ENCODE peak calls at places on chromosomes 1 and 21, in nine cellular contexts. One of them, this sample, is unnamed. For H3K4me1, the result is how much of the 10 kb centered on the place peaks cover.

GRCh38 chr1:9180077-9180819 is 51.3 kb upstream of the GPR157 start:
- DNase-seq in breast epithelium: no peak
- DNase-seq in effector memory CD4-positive, alpha-beta T cell: no peak
- DNase-seq in gastrocnemius medialis: no peak
- DNase-seq in CD4-positive, alpha-beta memory T cell: no peak
- DNase-seq in cardiac muscle cell: no peak
- DNase-seq in stomach: no peak
- DNase-seq in A673: no peak
- DNase-seq in Peyer's patch: no peak
- DNase-seq in this sample: no peak

GRCh38 chr21:27024316-27024715 is 57.4 kb upstream of the ADAMTS5 start:
- DNase-seq in A673: no peak
- DNase-seq in CD4-positive, alpha-beta memory T cell: no peak
- DNase-seq in stomach: no peak
- DNase-seq in Peyer's patch: no peak
- DNase-seq in effector memory CD4-positive, alpha-beta T cell: no peak
- DNase-seq in cardiac muscle cell: no peak
- DNase-seq in breast epithelium: no peak
- DNase-seq in gastrocnemius medialis: no peak
- DNase-seq in this sample: no peak

GRCh38 chr1:184242507-184242943 is 144.3 kb upstream of the C1orf21 start:
- DNase-seq in effector memory CD4-positive, alpha-beta T cell: no peak
- DNase-seq in stomach: no peak
- DNase-seq in CD4-positive, alpha-beta memory T cell: no peak
- DNase-seq in cardiac muscle cell: peak
- DNase-seq in Peyer's patch: no peak
- DNase-seq in breast epithelium: no peak
- DNase-seq in A673: no peak
- DNase-seq in gastrocnemius medialis: peak
- DNase-seq in this sample: peak

GRCh38 chr1:11245904-11246726 is 16.2 kb downstream of the MTOR start:
- DNase-seq in gastrocnemius medialis: no peak
- DNase-seq in breast epithelium: peak
- DNase-seq in CD4-positive, alpha-beta memory T cell: peak
- DNase-seq in cardiac muscle cell: no peak
- DNase-seq in Peyer's patch: no peak
- DNase-seq in stomach: no peak
- DNase-seq in A673: no peak
- DNase-seq in effector memory CD4-positive, alpha-beta T cell: no peak
- DNase-seq in this sample: no peak

GRCh38 chr1:41683681-41684500 is 199.4 kb upstream of the EDN2 start:
- DNase-seq in Peyer's patch: no peak
- DNase-seq in effector memory CD4-positive, alpha-beta T cell: no peak
- DNase-seq in CD4-positive, alpha-beta memory T cell: no peak
- DNase-seq in gastrocnemius medialis: no peak
- DNase-seq in breast epithelium: no peak
- DNase-seq in cardiac muscle cell: no peak
- DNase-seq in A673: no peak
- DNase-seq in stomach: no peak
- DNase-seq in this sample: no peak

GRCh38 chr1:37755951-37756350 is 9.0 kb downstream of the EPHA10 start:
- DNase-seq in stomach: no peak
- DNase-seq in breast epithelium: no peak
- DNase-seq in CD4-positive, alpha-beta memory T cell: no peak
- DNase-seq in A673: no peak
- DNase-seq in cardiac muscle cell: no peak
- DNase-seq in effector memory CD4-positive, alpha-beta T cell: no peak
- DNase-seq in gastrocnemius medialis: no peak
- DNase-seq in Peyer's patch: no peak
- DNase-seq in this sample: no peak

GRCh38 chr1:212466913-212467650 is 34.4 kb downstream of the NENF start:
- DNase-seq in breast epithelium: peak
- DNase-seq in gastrocnemius medialis: no peak
- DNase-seq in stomach: no peak
- DNase-seq in Peyer's patch: no peak
- DNase-seq in effector memory CD4-positive, alpha-beta T cell: no peak
- DNase-seq in cardiac muscle cell: no peak
- DNase-seq in A673: no peak
- DNase-seq in CD4-positive, alpha-beta memory T cell: no peak
- DNase-seq in this sample: peak

GRCh38 chr21:44761011-44761729 is 40.5 kb downstream of the UBE2G2 start:
- DNase-seq in breast epithelium: no peak
- DNase-seq in cardiac muscle cell: peak
- DNase-seq in CD4-positive, alpha-beta memory T cell: no peak
- DNase-seq in effector memory CD4-positive, alpha-beta T cell: no peak
- DNase-seq in stomach: no peak
- DNase-seq in Peyer's patch: peak
- DNase-seq in A673: no peak
- DNase-seq in gastrocnemius medialis: no peak
- DNase-seq in this sample: peak

GRCh38 chr1:240242601-240243144 is 151.0 kb downstream of the FMN2 start:
- DNase-seq in cardiac muscle cell: no peak
- DNase-seq in CD4-positive, alpha-beta memory T cell: no peak
- DNase-seq in stomach: no peak
- DNase-seq in effector memory CD4-positive, alpha-beta T cell: no peak
- DNase-seq in Peyer's patch: no peak
- DNase-seq in breast epithelium: no peak
- DNase-seq in gastrocnemius medialis: no peak
- DNase-seq in A673: no peak
- DNase-seq in this sample: no peak

GRCh38 chr1:86970938-86971337 is 56.5 kb downstream of the HS2ST1 start:
- DNase-seq in A673: no peak
- DNase-seq in breast epithelium: no peak
- DNase-seq in effector memory CD4-positive, alpha-beta T cell: no peak
- DNase-seq in stomach: no peak
- DNase-seq in CD4-positive, alpha-beta memory T cell: no peak
- DNase-seq in cardiac muscle cell: no peak
- DNase-seq in gastrocnemius medialis: no peak
- DNase-seq in Peyer's patch: no peak
- DNase-seq in this sample: no peak

GRCh38 chr1:224430511-224431113 is 4.0 kb downstream of the WDR26 start:
- DNase-seq in stomach: no peak
- DNase-seq in effector memory CD4-positive, alpha-beta T cell: peak
- DNase-seq in Peyer's patch: no peak
- DNase-seq in A673: peak
- DNase-seq in CD4-positive, alpha-beta memory T cell: peak
- DNase-seq in cardiac muscle cell: no peak
- DNase-seq in breast epithelium: no peak
- DNase-seq in gastrocnemius medialis: no peak
- DNase-seq in this sample: peak

GRCh38 chr1:235078480-235078803 is 50.2 kb downstream of the TOMM20 start:
- DNase-seq in stomach: no peak
- DNase-seq in Peyer's patch: no peak
- DNase-seq in CD4-positive, alpha-beta memory T cell: no peak
- DNase-seq in gastrocnemius medialis: no peak
- DNase-seq in effector memory CD4-positive, alpha-beta T cell: no peak
- DNase-seq in breast epithelium: no peak
- DNase-seq in A673: no peak
- DNase-seq in cardiac muscle cell: no peak
- DNase-seq in this sample: no peak
- H3K4me1 ChIP-seq in stomach: half or more
- H3K4me1 ChIP-seq in Peyer's patch: under half
- H3K4me1 ChIP-seq in CD4-positive, alpha-beta memory T cell: under half
- H3K4me1 ChIP-seq in gastrocnemius medialis: half or more
- H3K4me1 ChIP-seq in effector memory CD4-positive, alpha-beta T cell: under half
- H3K4me1 ChIP-seq in breast epithelium: under half
- H3K4me1 ChIP-seq in A673: under half
- H3K4me1 ChIP-seq in cardiac muscle cell: under half
- H3K4me1 ChIP-seq in this sample: half or more

GRCh38 chr1:109392788-109393580 is 4.7 kb downstream of the SORT1 start:
- DNase-seq in effector memory CD4-positive, alpha-beta T cell: no peak
- DNase-seq in breast epithelium: no peak
- DNase-seq in gastrocnemius medialis: peak
- DNase-seq in stomach: peak
- DNase-seq in Peyer's patch: peak
- DNase-seq in A673: no peak
- DNase-seq in cardiac muscle cell: peak
- DNase-seq in CD4-positive, alpha-beta memory T cell: no peak
- DNase-seq in this sample: peak
- H3K4me3 ChIP-seq in effector memory CD4-positive, alpha-beta T cell: no peak
- H3K4me3 ChIP-seq in breast epithelium: peak
- H3K4me3 ChIP-seq in gastrocnemius medialis: peak
- H3K4me3 ChIP-seq in stomach: peak
- H3K4me3 ChIP-seq in Peyer's patch: no peak
- H3K4me3 ChIP-seq in A673: no peak
- H3K4me3 ChIP-seq in cardiac muscle cell: no peak
- H3K4me3 ChIP-seq in CD4-positive, alpha-beta memory T cell: no peak
- H3K4me3 ChIP-seq in this sample: no peak

DNA sequence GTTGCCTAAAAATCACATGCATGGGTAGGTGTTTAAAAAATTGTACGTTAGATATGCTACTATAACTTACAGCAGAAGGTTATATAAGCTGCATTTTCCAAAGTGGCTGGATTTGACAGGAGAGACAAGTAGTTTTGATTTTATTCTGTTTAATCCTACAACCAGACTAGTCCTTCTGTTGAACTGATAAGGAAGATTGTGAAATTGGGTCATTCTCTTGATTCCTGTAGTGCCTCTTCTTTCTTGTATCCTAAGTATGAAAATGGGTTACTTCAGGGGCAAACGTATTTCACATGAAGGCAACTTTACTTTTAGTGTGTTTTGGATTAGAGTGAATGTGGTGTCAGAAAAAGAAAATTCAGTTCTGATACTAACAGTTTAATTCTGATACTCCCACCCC is 19.0 kb downstream of the CDC42 start:
- DNase-seq in gastrocnemius medialis: no peak
- DNase-seq in CD4-positive, alpha-beta memory T cell: no peak
- DNase-seq in effector memory CD4-positive, alpha-beta T cell: no peak
- DNase-seq in cardiac muscle cell: no peak
- DNase-seq in A673: no peak
- DNase-seq in Peyer's patch: no peak
- DNase-seq in stomach: no peak
- DNase-seq in breast epithelium: no peak
- DNase-seq in this sample: no peak
- H3K4me1 ChIP-seq in gastrocnemius medialis: half or more
- H3K4me1 ChIP-seq in CD4-positive, alpha-beta memory T cell: half or more
- H3K4me1 ChIP-seq in effector memory CD4-positive, alpha-beta T cell: half or more
- H3K4me1 ChIP-seq in cardiac muscle cell: under half
- H3K4me1 ChIP-seq in A673: under half
- H3K4me1 ChIP-seq in Peyer's patch: under half
- H3K4me1 ChIP-seq in stomach: half or more
- H3K4me1 ChIP-seq in breast epithelium: under half
- H3K4me1 ChIP-seq in this sample: under half

GRCh38 chr21:25426580-25426979 is 180.7 kb downstream of the MRPL39 start:
- DNase-seq in breast epithelium: no peak
- DNase-seq in Peyer's patch: no peak
- DNase-seq in gastrocnemius medialis: no peak
- DNase-seq in stomach: no peak
- DNase-seq in A673: no peak
- DNase-seq in cardiac muscle cell: no peak
- DNase-seq in effector memory CD4-positive, alpha-beta T cell: no peak
- DNase-seq in CD4-positive, alpha-beta memory T cell: no peak
- DNase-seq in this sample: no peak
- H3K4me3 ChIP-seq in breast epithelium: no peak
- H3K4me3 ChIP-seq in Peyer's patch: no peak
- H3K4me3 ChIP-seq in gastrocnemius medialis: no peak
- H3K4me3 ChIP-seq in stomach: no peak
- H3K4me3 ChIP-seq in A673: no peak
- H3K4me3 ChIP-seq in cardiac muscle cell: no peak
- H3K4me3 ChIP-seq in effector memory CD4-positive, alpha-beta T cell: no peak
- H3K4me3 ChIP-seq in CD4-positive, alpha-beta memory T cell: no peak
- H3K4me3 ChIP-seq in this sample: no peak

This sample was measured in hepatocyte.